ENCODE peak calls at places on chromosomes 11 and 22, in four cellular contexts. M, S, W and Q are unnamed samples.

GRCh38 chr11:27076121-27076589 is 35.5 kb downstream of the BBOX1 start:
- DNase-seq in M (no peak), S (no peak), W (no peak), Q (no peak)

GRCh38 chr22:39277135-39277607 is 32.4 kb upstream of the PDGFB start:
- DNase-seq in M (no peak), S (no peak), W (no peak), Q (no peak)

GRCh38 chr22:46180370-46181137 is 30.2 kb downstream of the PPARA start:
- DNase-seq in M (no peak), S (peak), W (no peak), Q (no peak)

GRCh38 chr11:72228229-72228843 is 3.8 kb downstream of the INPPL1 start:
- DNase-seq in M (no peak), S (no peak), W (peak), Q (no peak)

GRCh38 chr11:115193931-115194797 is 310.1 kb downstream of the CADM1 start:
- DNase-seq in M (no peak), S (no peak), W (no peak), Q (no peak)

GRCh38 chr11:76574406-76574805 is 96.1 kb downstream of the LRRC32 start:
- DNase-seq in M (no peak), S (no peak), W (no peak), Q (no peak)

GRCh38 chr11:133425992-133426391 is 106.3 kb downstream of the OPCML start:
- DNase-seq in M (no peak), S (no peak), W (no peak), Q (no peak)

GRCh38 chr11:109865558-109866186 is 227.5 kb upstream of the ZC3H12C start:
- DNase-seq in M (no peak), S (peak), W (peak), Q (no peak)